ENCODE peak calls at places on chromosomes 7 and 10, in four cellular contexts. I, Z, K and Y are unnamed samples. For H3K36me3 and H3K4me1, the result is how much of the 10 kb centered on the place peaks cover.

GRCh38 chr7:1054438-1055083 is 10.2 kb downstream of the GPR146 start:
- DNase-seq in I (peak), Z (peak), K (no peak), Y (no peak)

GRCh38 chr10:90451283-90451682 is 406.6 kb downstream of the HTR7 start:
- DNase-seq in I (no peak), Z (no peak), K (no peak), Y (no peak)

GRCh38 chr10:89466599-89467035 is 52.2 kb downstream of the IFIT5 start:
- DNase-seq in I (no peak), Z (no peak), K (no peak), Y (no peak)

GRCh38 chr7:112531675-112532074 is 50.9 kb downstream of the LSMEM1 start:
- DNase-seq in I (no peak), Z (no peak), K (no peak), Y (no peak)

GRCh38 chr7:56087445-56087844 is 5.3 kb downstream of the PHKG1 start:
- DNase-seq in I (no peak), Z (no peak), K (no peak), Y (no peak)

GRCh38 chr10:35606423-35606822 is 1.3 kb downstream of the GJD4 start:
- DNase-seq in I (no peak), Z (no peak), K (no peak), Y (no peak)

GRCh38 chr7:37832194-37832593 is 16.2 kb upstream of the NME8 start:
- DNase-seq in I (peak), Z (peak), K (peak), Y (peak)

GRCh38 chr10:80596391-80597257 is 58.9 kb downstream of the SH2D4B start:
- DNase-seq in I (no peak), Z (no peak), K (no peak), Y (no peak)

GRCh38 chr10:96025566-96025965 is 17.8 kb upstream of the CCNJ start:
- DNase-seq in I (no peak), Z (no peak), K (no peak), Y (no peak)

GRCh38 chr7:104272767-104273384 is 55.5 kb upstream of the LHFPL3 start:
- DNase-seq in I (no peak), Z (no peak), K (no peak), Y (no peak)

GRCh38 chr7:55966851-55967250 is 2.5 kb downstream of the NIPSNAP2 start:
- DNase-seq in I (no peak), Z (no peak), K (no peak), Y (no peak)

GRCh38 chr7:138546064-138546619 is 86.1 kb downstream of the TRIM24 start:
- DNase-seq in I (no peak), Z (no peak), K (no peak), Y (no peak)

GRCh38 chr10:71262027-71262426 is 49.7 kb downstream of the UNC5B start:
- DNase-seq in I (no peak), Z (peak), K (no peak), Y (no peak)

GRCh38 chr10:132274581-132274980 is 33.2 kb downstream of the STK32C start:
- DNase-seq in I (no peak), Z (no peak), K (peak), Y (no peak)

GRCh38 chr7:55349126-55349525 is 16.0 kb upstream of the LANCL2 start:
- DNase-seq in I (no peak), Z (no peak), K (no peak), Y (no peak)

GRCh38 chr10:87760195-87760905 is 57.7 kb downstream of the ATAD1 start:
- DNase-seq in I (no peak), Z (no peak), K (no peak), Y (no peak)

GRCh38 chr7:5222861-5223411 is 32.9 kb downstream of the WIPI2 start:
- DNase-seq in I (no peak), Z (no peak), K (no peak), Y (no peak)

GRCh38 chr10:92990615-92991014 is 70.0 kb upstream of the CYP26C1 start:
- DNase-seq in I (no peak), Z (no peak), K (no peak), Y (no peak)

GRCh38 chr7:134854816-134855215 is 75.4 kb downstream of the CALD1 start:
- DNase-seq in I (no peak), Z (no peak), K (no peak), Y (no peak)

GRCh38 chr10:15122477-15123030 is 25.4 kb downstream of the RPP38 start:
- DNase-seq in I (no peak), Z (no peak), K (no peak), Y (no peak)

GRCh38 chr10:103602028-103602851 is 108.7 kb downstream of the NEURL1 start:
- DNase-seq in I (no peak), Z (no peak), K (peak), Y (no peak)

GRCh38 chr7:141527076-141527475 is 24.1 kb upstream of the AGK start:
- DNase-seq in I (no peak), Z (no peak), K (no peak), Y (no peak)

GRCh38 chr10:31418481-31418880 is 99.5 kb downstream of the ZEB1 start:
- DNase-seq in I (no peak), Z (no peak), K (no peak), Y (no peak)

GRCh38 chr7:151453326-151453791 is 13.4 kb upstream of the CRYGN start:
- DNase-seq in I (no peak), Z (no peak), K (no peak), Y (no peak)

GRCh38 chr7:471191-471865 is 48.3 kb downstream of the PDGFA start:
- DNase-seq in I (peak), Z (no peak), K (peak), Y (no peak)

GRCh38 chr10:70321897-70322890 is 38.4 kb upstream of the NPFFR1 start:
- DNase-seq in I (no peak), Z (no peak), K (peak), Y (peak)

GRCh38 chr7:94179466-94179865 is 175.3 kb upstream of the BET1 start:
- DNase-seq in I (no peak), Z (no peak), K (no peak), Y (no peak)

GRCh38 chr7:80807166-80807900 is 111.5 kb downstream of the SEMA3C start:
- DNase-seq in I (no peak), Z (no peak), K (no peak), Y (no peak)

GRCh38 chr7:99221866-99222265 is 14.0 kb upstream of the KPNA7 start:
- DNase-seq in I (no peak), Z (no peak), K (no peak), Y (no peak)

GRCh38 chr7:12771378-12771877 is 84.0 kb downstream of the ARL4A start:
- DNase-seq in I (peak), Z (peak), K (peak), Y (peak)

GRCh38 chr7:104841798-104842197 is 172.2 kb upstream of the KMT2E start:
- DNase-seq in I (no peak), Z (no peak), K (no peak), Y (no peak)

GRCh38 chr7:144818516-144818915 is 17.3 kb downstream of the TPK1 start:
- DNase-seq in I (no peak), Z (no peak), K (no peak), Y (no peak)

GRCh38 chr7:73570977-73571376 is 7.4 kb downstream of the TBL2 start:
- DNase-seq in I (no peak), Z (no peak), K (peak), Y (no peak)
- H3K36me3 ChIP-seq in I (under half), Z (half or more), K (under half), Y (half or more)

GRCh38 chr10:102394801-102395676 is 466 bp upstream of the NFKB2 start:
- DNase-seq in I (peak), Z (peak), K (peak), Y (peak)
- H3K27ac ChIP-seq in I (peak), Z (peak), K (peak), Y (peak)

DNA sequence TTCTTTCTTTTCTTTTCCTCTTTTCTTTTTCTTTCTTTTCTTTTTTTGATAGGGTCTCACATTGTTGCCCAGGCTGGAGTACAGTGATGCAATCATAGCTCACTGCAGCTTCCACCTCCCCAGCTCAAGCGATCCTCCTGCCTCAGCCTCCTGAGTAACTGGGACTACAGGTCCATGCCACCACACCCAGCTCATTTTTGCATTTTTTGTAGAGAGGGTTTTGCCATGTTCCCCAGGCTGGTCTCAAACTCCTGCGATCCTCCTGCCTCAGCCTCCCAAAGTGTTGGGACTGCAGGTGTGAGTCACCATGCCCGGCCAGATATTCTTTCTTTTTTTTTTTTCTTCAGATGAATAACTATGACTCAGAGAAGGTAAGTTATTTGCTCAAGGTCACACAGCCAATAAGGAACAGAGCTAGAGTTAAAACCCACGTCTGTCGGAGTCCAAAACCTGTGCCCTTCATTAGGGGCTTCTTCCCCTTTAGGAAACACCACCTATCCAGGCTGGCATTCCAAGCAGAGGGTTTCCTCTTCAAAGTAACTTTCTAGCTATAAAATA is 28.1 kb upstream of the DNMBP start:
- DNase-seq in I (no peak), Z (no peak), K (no peak), Y (no peak)
- H3K4me1 ChIP-seq in I (under half), Z (under half), K (under half), Y (under half)

DNA sequence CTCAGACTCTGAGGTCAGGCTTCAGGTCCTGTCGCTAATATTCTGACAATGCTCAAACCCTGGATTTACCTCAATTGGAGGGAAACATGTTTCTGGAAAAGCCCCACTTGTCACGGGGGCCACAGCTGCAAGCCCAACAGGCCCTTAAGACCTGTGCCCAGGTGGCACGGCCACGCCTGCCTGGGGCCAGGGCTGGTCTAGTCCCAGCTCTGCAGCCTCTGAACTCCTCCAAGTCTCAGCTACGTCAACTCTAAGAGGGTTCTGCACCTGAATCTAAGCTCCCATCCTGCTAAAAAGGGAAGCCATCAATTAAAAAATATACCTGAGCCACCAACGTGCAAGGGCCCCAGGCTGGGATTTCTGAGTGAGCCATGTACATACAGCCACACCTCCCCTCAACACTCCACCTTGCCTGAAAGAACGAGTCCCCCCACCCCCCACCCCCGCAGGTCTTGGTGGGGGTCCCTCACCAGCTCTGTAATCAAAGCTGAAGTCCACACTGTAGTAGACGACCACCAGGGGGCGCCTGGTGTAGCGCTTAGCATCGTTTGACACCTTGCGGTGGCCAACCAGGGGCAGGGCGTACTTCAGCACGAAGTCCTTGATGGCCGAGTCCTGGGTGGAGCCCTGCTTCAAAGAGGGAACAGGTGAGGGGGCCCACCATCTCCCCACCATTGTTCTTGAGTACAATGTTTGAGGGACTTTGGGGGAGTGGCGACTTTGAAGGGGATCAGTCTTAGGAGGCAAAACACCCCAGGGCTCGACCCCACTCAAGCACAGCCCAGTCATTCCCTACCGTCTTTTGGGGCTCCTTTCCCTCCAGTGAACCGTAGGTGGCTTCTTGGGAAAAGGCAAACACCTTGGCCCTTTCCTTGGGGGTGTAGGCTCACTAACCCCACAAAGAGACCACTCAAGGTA is 22.6 kb downstream of the PDIA4 start:
- DNase-seq in I (peak), Z (peak), K (peak), Y (peak)
- H3K36me3 ChIP-seq in I (under half), Z (half or more), K (under half), Y (half or more)